ENCODE peak calls at places on chromosomes 11 and 22, in six cellular contexts. H is heart left ventricle, N is heart right ventricle, R is thoracic aorta, V is foreskin fibroblast, X is tibial artery. Z is an unnamed sample.

GRCh38 chr11:73320786-73321325 is 12.8 kb downstream of the ARHGEF17 start:
- DNase-seq in N (no peak), X (no peak), H (no peak), V (no peak), R (no peak), Z (no peak)

GRCh38 chr11:8081591-8082021 is 595 bp downstream of the TUB start:
- DNase-seq in N (no peak), X (no peak), V (no peak), R (no peak), H (peak), Z (no peak)

GRCh38 chr22:42685941-42686666 is 34.6 kb downstream of the A4GALT start:
- DNase-seq in H (peak), R (no peak), N (peak), X (no peak), V (peak), Z (no peak)

GRCh38 chr11:125165664-125166346 is 1.3 kb downstream of the PKNOX2 start:
- DNase-seq in N (no peak), R (no peak), V (no peak), H (no peak), X (no peak), Z (no peak)

GRCh38 chr11:75582935-75583709 is 21.1 kb downstream of the SERPINH1 start:
- DNase-seq in V (peak), H (peak), X (peak), N (peak), R (no peak), Z (no peak)

GRCh38 chr11:1122356-1123002 is 35.3 kb upstream of the MUC5AC start:
- DNase-seq in N (no peak), X (peak), V (no peak), R (no peak), H (peak), Z (no peak)

GRCh38 chr11:15750535-15751297 is 605.6 kb downstream of the SOX6 start:
- DNase-seq in H (no peak), X (no peak), V (no peak), N (no peak), R (no peak), Z (no peak)

GRCh38 chr11:27087425-27087824 is 46.8 kb downstream of the BBOX1 start:
- DNase-seq in N (no peak), H (no peak), V (no peak), X (no peak), R (no peak), Z (no peak)

GRCh38 chr11:36583667-36584066 is 10.6 kb upstream of the IFTAP start:
- DNase-seq in R (no peak), H (no peak), V (no peak), N (no peak), X (no peak), Z (no peak)

GRCh38 chr22:49949914-49950292 is 10.7 kb upstream of the PIM3 start:
- DNase-seq in N (no peak), H (no peak), X (no peak), V (no peak), R (no peak), Z (no peak)

GRCh38 chr11:12125609-12126149 is 15.3 kb downstream of the MICAL2 start:
- DNase-seq in H (no peak), X (no peak), R (no peak), V (no peak), N (no peak), Z (no peak)

GRCh38 chr11:44505591-44506054 is 59.8 kb upstream of the CD82 start:
- DNase-seq in N (no peak), V (peak), R (no peak), H (no peak), X (no peak), Z (no peak)

GRCh38 chr11:16226245-16226644 is 130.1 kb downstream of the SOX6 start:
- DNase-seq in H (no peak), N (peak), V (peak), R (no peak), X (no peak), Z (no peak)

GRCh38 chr11:40188848-40189247 is 1270.6 kb downstream of the LRRC4C start:
- DNase-seq in V (no peak), H (no peak), N (no peak), R (no peak), X (no peak), Z (no peak)

GRCh38 chr11:48020092-48020755 is 39.9 kb downstream of the PTPRJ start:
- DNase-seq in V (no peak), H (no peak), R (no peak), X (no peak), N (no peak), Z (no peak)
- TF ChIP-seq CTCF in V (no peak), H (no peak), R (no peak), X (no peak), N (no peak), Z (no peak)

GRCh38 chr11:77557553-77557952 is 32.2 kb upstream of the AQP11 start:
- DNase-seq in N (no peak), V (no peak), H (no peak), X (no peak), R (no peak), Z (no peak)
- TF ChIP-seq CTCF in N (no peak), V (peak), H (no peak), X (no peak), R (no peak), Z (no peak)

GRCh38 chr22:17271711-17272451 is 52.6 kb upstream of the ADA2 start:
- DNase-seq in R (no peak), N (no peak), H (no peak), X (no peak), V (no peak), Z (no peak)
- TF ChIP-seq CTCF in R (no peak), N (no peak), H (no peak), X (no peak), V (no peak), Z (no peak)

DNA sequence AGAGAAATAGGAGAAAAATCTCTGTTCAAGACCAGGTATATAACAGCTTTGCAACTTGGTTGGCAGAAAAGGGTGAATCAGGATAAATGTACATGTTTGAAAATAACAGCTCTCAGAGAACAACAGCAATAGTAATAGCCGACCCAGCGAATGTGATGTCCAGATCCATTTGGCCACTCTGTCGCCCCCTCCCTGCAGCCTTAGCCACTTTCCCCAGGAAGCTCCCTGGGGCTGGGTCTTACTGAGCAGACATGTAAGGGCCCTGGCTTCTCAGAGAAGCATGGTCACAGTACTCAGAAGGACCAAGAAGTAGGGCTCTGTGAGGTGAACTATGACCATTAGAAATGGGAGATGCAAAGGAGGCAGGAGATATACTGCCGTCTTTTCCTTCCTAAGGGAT is 154.1 kb upstream of the SNX19 start:
- DNase-seq in V (no peak), X (no peak), N (no peak), R (no peak), H (no peak), Z (no peak)
- TF ChIP-seq CTCF in V (no peak), X (no peak), N (no peak), R (no peak), H (no peak), Z (no peak)

GRCh38 chr11:57499413-57499982 is 16.0 kb downstream of the SLC43A1 start:
- DNase-seq in X (peak), V (peak), H (peak), R (peak), N (peak), Z (peak)
- TF ChIP-seq CTCF in X (no peak), V (no peak), H (no peak), R (no peak), N (no peak), Z (no peak)

GRCh38 chr22:43800970-43801369 is 11.1 kb downstream of the EFCAB6 start:
- DNase-seq in H (no peak), V (no peak), X (no peak), N (no peak), R (no peak), Z (no peak)

GRCh38 chr22:43792905-43793304 is 19.2 kb downstream of the EFCAB6 start:
- DNase-seq in X (no peak), V (no peak), H (no peak), N (no peak), R (no peak), Z (no peak)

GRCh38 chr22:43798492-43798891 is 13.6 kb downstream of the EFCAB6 start:
- DNase-seq in X (no peak), V (no peak), N (no peak), H (no peak), R (no peak), Z (no peak)

GRCh38 chr22:43795320-43795719 is 16.8 kb downstream of the EFCAB6 start:
- DNase-seq in R (no peak), H (no peak), N (no peak), V (no peak), X (no peak), Z (no peak)

GRCh38 chr22:43796567-43796966 is 15.5 kb downstream of the EFCAB6 start:
- DNase-seq in H (no peak), V (peak), X (no peak), N (no peak), R (no peak), Z (peak)
- TF ChIP-seq CTCF in H (peak), V (peak), X (no peak), N (no peak), R (no peak), Z (peak)

DNA sequence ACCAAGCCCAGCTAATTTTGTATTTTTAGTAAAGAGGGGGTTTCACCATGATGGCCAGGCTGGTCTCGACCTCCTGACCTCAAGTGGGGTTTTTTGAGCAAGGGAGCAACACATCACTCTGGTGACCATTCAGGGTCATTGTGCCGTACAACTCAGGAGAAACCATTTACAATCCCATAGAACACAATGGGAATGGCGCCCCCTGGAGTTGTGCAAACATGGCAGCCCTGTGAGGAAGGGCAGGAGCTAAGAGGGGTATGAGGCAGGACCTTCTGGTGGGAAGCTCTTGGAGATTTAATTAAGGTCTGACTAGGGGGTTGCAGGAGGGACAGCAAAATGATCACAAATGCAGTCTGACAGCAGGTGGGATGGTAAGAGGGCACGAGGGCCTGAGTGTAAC is 9.2 kb upstream of the CSF2RB start:
- DNase-seq in R (no peak), V (no peak), N (no peak), X (no peak), H (no peak), Z (no peak)
- TF ChIP-seq CTCF in R (no peak), V (no peak), N (no peak), X (no peak), H (no peak), Z (no peak)

GRCh38 chr11:89498845-89499448 is 7.8 kb upstream of the NOX4 start:
- DNase-seq in V (no peak), H (no peak), X (no peak), R (no peak), N (no peak), Z (no peak)
- TF ChIP-seq CTCF in V (no peak), H (no peak), X (no peak), R (no peak), N (no peak), Z (no peak)